ENCODE peak calls at places on chromosome 12, in five cellular contexts. One of them, this sample, is unnamed.

GRCh38 chr12:58919271-58920101 is 818 bp downstream of the LRIG3 start:
- DNase-seq in tibial artery: peak; percentile 36
- DNase-seq in glomerular endothelial cell: no peak
- DNase-seq in epithelial cell of esophagus: peak; percentile 66
- DNase-seq in head of caudate nucleus: no peak
- DNase-seq in this sample: no peak

GRCh38 chr12:9651265-9651729 is 18.2 kb upstream of the CLEC2D start:
- DNase-seq in tibial artery: no peak
- DNase-seq in glomerular endothelial cell: peak; percentile 44
- DNase-seq in epithelial cell of esophagus: peak; percentile 53
- DNase-seq in head of caudate nucleus: no peak
- DNase-seq in this sample: no peak

GRCh38 chr12:69929125-69929524 is 104.1 kb downstream of the MYRFL start:
- DNase-seq in tibial artery: no peak
- DNase-seq in glomerular endothelial cell: no peak
- DNase-seq in epithelial cell of esophagus: peak; percentile 31
- DNase-seq in head of caudate nucleus: no peak
- DNase-seq in this sample: no peak

GRCh38 chr12:63846249-63846967 is 1.9 kb downstream of the SRGAP1 start:
- DNase-seq in tibial artery: no peak
- DNase-seq in glomerular endothelial cell: no peak
- DNase-seq in epithelial cell of esophagus: no peak
- DNase-seq in head of caudate nucleus: no peak
- DNase-seq in this sample: no peak

GRCh38 chr12:91370086-91370868 is 187.7 kb upstream of the DCN start:
- DNase-seq in tibial artery: no peak
- DNase-seq in glomerular endothelial cell: no peak
- DNase-seq in epithelial cell of esophagus: no peak
- DNase-seq in head of caudate nucleus: no peak
- DNase-seq in this sample: no peak

GRCh38 chr12:132937476-132937875 is 18.6 kb downstream of the ZNF605 start:
- DNase-seq in tibial artery: no peak
- DNase-seq in glomerular endothelial cell: no peak
- DNase-seq in epithelial cell of esophagus: no peak
- DNase-seq in head of caudate nucleus: no peak
- DNase-seq in this sample: no peak

GRCh38 chr12:117872521-117873169 is 96.1 kb downstream of the KSR2 start:
- DNase-seq in tibial artery: no peak
- DNase-seq in glomerular endothelial cell: no peak
- DNase-seq in epithelial cell of esophagus: no peak
- DNase-seq in head of caudate nucleus: no peak
- DNase-seq in this sample: no peak

GRCh38 chr12:71107976-71108749 is 49.6 kb downstream of the TSPAN8 start:
- DNase-seq in tibial artery: peak; percentile 25
- DNase-seq in glomerular endothelial cell: no peak
- DNase-seq in epithelial cell of esophagus: no peak
- DNase-seq in head of caudate nucleus: no peak
- DNase-seq in this sample: no peak

GRCh38 chr12:131351319-131352028 is 359.4 kb upstream of the SFSWAP start:
- DNase-seq in tibial artery: no peak
- DNase-seq in glomerular endothelial cell: no peak
- DNase-seq in epithelial cell of esophagus: no peak
- DNase-seq in head of caudate nucleus: no peak
- DNase-seq in this sample: no peak

GRCh38 chr12:121858662-121859572 is at the start of gene HPD:
- DNase-seq in tibial artery: peak; percentile 83
- DNase-seq in glomerular endothelial cell: no peak
- DNase-seq in epithelial cell of esophagus: peak; percentile 69
- DNase-seq in head of caudate nucleus: no peak
- DNase-seq in this sample: peak; percentile 44

GRCh38 chr12:127723236-127723635 is 543.7 kb upstream of the TMEM132C start:
- DNase-seq in tibial artery: no peak
- DNase-seq in glomerular endothelial cell: no peak
- DNase-seq in epithelial cell of esophagus: no peak
- DNase-seq in head of caudate nucleus: no peak
- DNase-seq in this sample: no peak